ENCODE peak calls at places on chromosomes 6 and 20, in seven cellular contexts. T, K, D, O, X, A and L are unnamed samples.

GRCh38 chr6:158783167-158783450 is 36.1 kb downstream of the EZR start:
- DNase-seq in K (no peak), O (no peak), X (no peak), A (no peak), D (peak), T (no peak), L (no peak)

GRCh38 chr6:147207851-147208754 is 3.9 kb downstream of the STXBP5 start:
- DNase-seq in X (no peak), T (no peak), A (no peak), D (no peak), O (no peak), K (no peak), L (no peak)

GRCh38 chr20:3045042-3045815 is 623 bp upstream of the MRPS26 start:
- DNase-seq in T (no peak), D (peak), K (no peak), O (peak), A (no peak), X (peak), L (no peak)

GRCh38 chr6:159033160-159034049 is 11.4 kb downstream of the TAGAP start:
- DNase-seq in O (no peak), K (no peak), A (no peak), X (no peak), D (no peak), T (no peak), L (no peak)

GRCh38 chr6:131960371-131961133 is 9.4 kb upstream of the CCN2 start:
- DNase-seq in O (no peak), X (no peak), T (no peak), D (no peak), A (no peak), K (no peak), L (no peak)

GRCh38 chr6:10400330-10400729 is 14.5 kb downstream of the TFAP2A start:
- DNase-seq in T (no peak), X (no peak), O (no peak), A (peak), D (no peak), K (no peak), L (no peak)

GRCh38 chr6:34227656-34228421 is 8.8 kb upstream of the HMGA1 start:
- DNase-seq in X (no peak), A (no peak), O (no peak), K (no peak), T (no peak), D (no peak), L (no peak)

GRCh38 chr20:53990768-53991472 is 79.5 kb downstream of the BCAS1 start:
- DNase-seq in X (no peak), A (no peak), T (no peak), D (no peak), K (no peak), O (no peak), L (no peak)

GRCh38 chr20:461254-462198 is 807 bp downstream of the TBC1D20 start:
- DNase-seq in A (no peak), D (peak), X (peak), T (peak), K (peak), O (no peak), L (peak)
- H3K27ac ChIP-seq in A (peak), D (peak), X (peak), T (no peak), K (peak), O (peak), L (peak)

DNA sequence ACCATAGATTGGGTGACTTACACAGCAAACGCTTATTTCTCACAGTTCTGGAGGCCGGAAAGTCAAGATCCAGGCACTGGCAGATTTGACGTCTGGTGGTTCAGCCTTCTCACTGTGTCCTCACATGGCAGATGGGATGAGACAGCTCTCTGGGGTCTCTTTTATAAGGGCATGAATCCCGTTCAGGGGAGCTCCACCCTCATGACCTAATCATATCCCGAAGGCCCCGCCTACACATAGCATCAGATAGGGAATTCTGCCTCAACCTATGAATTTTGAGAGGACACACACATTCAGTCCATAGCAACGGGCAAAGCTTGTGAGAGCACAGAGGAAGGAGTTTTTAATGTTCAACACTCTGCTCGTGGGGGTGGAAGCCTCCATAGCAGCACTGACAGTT is 27.5 kb downstream of the DAAM2 start:
- DNase-seq in T (no peak), A (no peak), X (no peak), D (no peak), K (no peak), O (no peak), L (no peak)
- H3K27ac ChIP-seq in T (no peak), A (no peak), X (no peak), D (peak), K (no peak), O (no peak), L (peak)

GRCh38 chr6:148293181-148293995 is 49.2 kb upstream of the SASH1 start:
- DNase-seq in K (peak), X (peak), A (no peak), D (no peak), O (no peak), T (no peak), L (peak)
- H3K27ac ChIP-seq in K (no peak), X (no peak), A (no peak), D (no peak), O (no peak), T (no peak), L (no peak)

GRCh38 chr20:31937820-31938219 is 14.0 kb downstream of the PDRG1 start:
- DNase-seq in T (no peak), O (no peak), K (no peak), A (no peak), X (no peak), D (no peak), L (no peak)
- H3K27ac ChIP-seq in T (no peak), O (no peak), K (no peak), A (no peak), X (no peak), D (no peak), L (no peak)

GRCh38 chr6:105452924-105453756 is 50.3 kb upstream of the PREP start:
- DNase-seq in A (no peak), K (no peak), T (no peak), X (peak), D (peak), O (no peak), L (peak)

GRCh38 chr6:105449756-105450390 is 47.0 kb upstream of the PREP start:
- DNase-seq in D (no peak), K (no peak), O (no peak), X (no peak), A (no peak), T (no peak), L (no peak)

GRCh38 chr6:105452376-105452775 is 49.5 kb upstream of the PREP start:
- DNase-seq in O (no peak), K (no peak), T (no peak), X (no peak), A (no peak), D (no peak), L (no peak)

GRCh38 chr6:105458061-105458460 is 55.2 kb upstream of the PREP start:
- DNase-seq in D (no peak), A (no peak), O (no peak), T (no peak), K (no peak), X (no peak), L (no peak)

DNA sequence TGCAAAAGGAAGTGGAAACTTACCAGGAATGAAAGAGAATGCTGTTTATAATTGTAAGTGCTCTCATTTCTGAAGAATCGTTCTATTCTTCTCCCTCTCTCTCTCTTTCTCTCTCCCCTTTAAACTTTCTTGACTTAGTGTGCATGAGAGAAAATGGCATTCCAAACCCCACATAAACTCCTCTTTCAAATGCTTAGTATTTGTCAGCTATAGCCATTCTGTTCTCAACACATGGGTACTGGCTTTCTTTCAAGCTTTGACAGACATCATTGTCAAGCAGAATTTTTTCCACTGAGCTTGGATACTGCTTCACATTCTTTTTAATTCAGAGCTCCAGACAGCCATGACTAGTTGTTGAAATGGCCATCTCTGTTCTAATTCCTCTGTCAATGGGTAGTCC is 51.1 kb upstream of the PREP start:
- DNase-seq in X (no peak), O (no peak), D (no peak), K (no peak), A (no peak), T (no peak), L (no peak)
- H3K27ac ChIP-seq in X (no peak), O (no peak), D (no peak), K (no peak), A (no peak), T (no peak), L (no peak)

GRCh38 chr20:33555755-33556154 is 65.9 kb downstream of the CBFA2T2 start:
- DNase-seq in O (no peak), A (no peak), K (no peak), D (no peak), X (no peak), T (no peak), L (no peak)
- H3K27ac ChIP-seq in O (no peak), A (no peak), K (no peak), D (no peak), X (peak), T (no peak), L (no peak)

GRCh38 chr6:56401477-56402070 is 154.2 kb upstream of the COL21A1 start:
- DNase-seq in D (no peak), K (no peak), A (no peak), X (no peak), T (no peak), O (no peak), L (no peak)
- H3K27ac ChIP-seq in D (no peak), K (no peak), A (no peak), X (no peak), T (no peak), O (no peak), L (no peak)

GRCh38 chr20:58141971-58142842 is 86.2 kb downstream of the ANKRD60 start:
- DNase-seq in K (no peak), D (no peak), X (no peak), A (no peak), T (no peak), O (no peak), L (no peak)

GRCh38 chr20:58145506-58146080 is 82.9 kb downstream of the ANKRD60 start:
- DNase-seq in K (no peak), A (no peak), T (no peak), D (no peak), O (no peak), X (no peak), L (no peak)

GRCh38 chr20:58142843-58143185 is 85.6 kb downstream of the ANKRD60 start:
- DNase-seq in K (no peak), O (no peak), T (no peak), A (no peak), X (no peak), D (no peak), L (no peak)

GRCh38 chr20:58143531-58143930 is 84.9 kb downstream of the ANKRD60 start:
- DNase-seq in D (no peak), A (no peak), K (no peak), O (no peak), T (no peak), X (no peak), L (no peak)

DNA sequence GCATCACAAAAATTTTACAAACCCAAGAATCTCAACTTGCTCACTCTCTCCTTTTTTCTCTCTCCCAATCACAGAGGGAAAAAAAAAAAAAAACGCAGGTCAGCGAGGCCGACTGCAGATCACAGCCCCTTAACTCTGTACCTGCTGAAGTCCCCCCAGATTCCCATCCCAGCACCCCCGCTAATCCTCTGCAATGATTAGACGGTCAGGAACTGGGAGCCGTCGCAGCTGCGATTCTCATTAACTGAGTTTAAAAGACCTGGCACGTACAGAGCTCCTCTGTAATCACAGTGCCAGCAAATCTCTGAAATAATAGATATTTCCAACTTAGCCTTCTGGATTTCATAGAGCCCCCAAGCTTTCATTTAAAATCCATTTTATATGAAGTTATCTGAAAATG is 84.4 kb downstream of the ANKRD60 start:
- DNase-seq in K (no peak), D (no peak), A (no peak), T (no peak), O (no peak), X (no peak), L (no peak)
- H3K27ac ChIP-seq in K (no peak), D (no peak), A (no peak), T (no peak), O (no peak), X (no peak), L (no peak)